ENCODE peak calls at places on chromosomes 3 and 15, in six cellular contexts. One of them, this sample, is unnamed.

GRCh38 chr15:34514251-34514760 is 69.1 kb downstream of the GOLGA8B start:
- DNase-seq in HCT116: no peak
- DNase-seq in GM12865: peak
- DNase-seq in BJ: no peak
- DNase-seq in thoracic aorta: no peak
- DNase-seq in colonic mucosa: no peak
- DNase-seq in this sample: no peak

GRCh38 chr3:39063143-39063542 is 11.3 kb downstream of the WDR48 start:
- DNase-seq in HCT116: no peak
- DNase-seq in GM12865: no peak
- DNase-seq in BJ: no peak
- DNase-seq in thoracic aorta: no peak
- DNase-seq in colonic mucosa: no peak
- DNase-seq in this sample: no peak

GRCh38 chr3:65752636-65753035 is 286.1 kb downstream of the MAGI1 start:
- DNase-seq in HCT116: no peak
- DNase-seq in GM12865: no peak
- DNase-seq in BJ: no peak
- DNase-seq in thoracic aorta: no peak
- DNase-seq in colonic mucosa: no peak
- DNase-seq in this sample: no peak

GRCh38 chr15:31268108-31268501 is 58.5 kb upstream of the KLF13 start:
- DNase-seq in HCT116: no peak
- DNase-seq in GM12865: no peak
- DNase-seq in BJ: no peak
- DNase-seq in thoracic aorta: no peak
- DNase-seq in colonic mucosa: peak
- DNase-seq in this sample: no peak

GRCh38 chr15:76986743-76987142 is 8.2 kb upstream of the PSTPIP1 start:
- DNase-seq in HCT116: no peak
- DNase-seq in GM12865: no peak
- DNase-seq in BJ: no peak
- DNase-seq in thoracic aorta: no peak
- DNase-seq in colonic mucosa: no peak
- DNase-seq in this sample: no peak

GRCh38 chr3:42061711-42062408 is 29.3 kb upstream of the TRAK1 start:
- DNase-seq in HCT116: peak
- DNase-seq in GM12865: no peak
- DNase-seq in BJ: peak
- DNase-seq in thoracic aorta: peak
- DNase-seq in colonic mucosa: peak
- DNase-seq in this sample: peak

GRCh38 chr3:188296761-188297689 is 143.1 kb downstream of the LPP start:
- DNase-seq in HCT116: no peak
- DNase-seq in GM12865: no peak
- DNase-seq in BJ: peak
- DNase-seq in thoracic aorta: no peak
- DNase-seq in colonic mucosa: peak
- DNase-seq in this sample: peak

GRCh38 chr15:94844188-94844532 is 612.8 kb downstream of the MCTP2 start:
- DNase-seq in HCT116: no peak
- DNase-seq in GM12865: no peak
- DNase-seq in BJ: no peak
- DNase-seq in thoracic aorta: no peak
- DNase-seq in colonic mucosa: no peak
- DNase-seq in this sample: no peak

GRCh38 chr15:78177447-78177873 is 28.3 kb downstream of the IDH3A start:
- DNase-seq in HCT116: peak
- DNase-seq in GM12865: peak
- DNase-seq in BJ: no peak
- DNase-seq in thoracic aorta: no peak
- DNase-seq in colonic mucosa: peak
- DNase-seq in this sample: no peak

GRCh38 chr3:29226709-29227108 is 54.2 kb upstream of the RBMS3 start:
- DNase-seq in HCT116: no peak
- DNase-seq in GM12865: no peak
- DNase-seq in BJ: no peak
- DNase-seq in thoracic aorta: no peak
- DNase-seq in colonic mucosa: no peak
- DNase-seq in this sample: no peak

GRCh38 chr3:98564282-98565005 is 29.0 kb downstream of the CPOX start:
- DNase-seq in HCT116: no peak
- DNase-seq in GM12865: peak
- DNase-seq in BJ: no peak
- DNase-seq in thoracic aorta: no peak
- DNase-seq in colonic mucosa: no peak
- DNase-seq in this sample: no peak

GRCh38 chr3:119562307-119562961 is 3.0 kb upstream of the CD80 start:
- DNase-seq in HCT116: no peak
- DNase-seq in GM12865: peak
- DNase-seq in BJ: no peak
- DNase-seq in thoracic aorta: no peak
- DNase-seq in colonic mucosa: no peak
- DNase-seq in this sample: no peak

GRCh38 chr3:183393625-183394024 is 34.8 kb downstream of the MCF2L2 start:
- DNase-seq in HCT116: no peak
- DNase-seq in GM12865: no peak
- DNase-seq in BJ: no peak
- DNase-seq in thoracic aorta: no peak
- DNase-seq in colonic mucosa: no peak
- DNase-seq in this sample: no peak

GRCh38 chr15:97984157-97984556 is 23.7 kb downstream of the ARRDC4 start:
- DNase-seq in HCT116: no peak
- DNase-seq in GM12865: no peak
- DNase-seq in BJ: no peak
- DNase-seq in thoracic aorta: no peak
- DNase-seq in colonic mucosa: no peak
- DNase-seq in this sample: no peak

GRCh38 chr15:48374472-48374871 is 43.2 kb downstream of the DUT start:
- DNase-seq in HCT116: no peak
- DNase-seq in GM12865: no peak
- DNase-seq in BJ: no peak
- DNase-seq in thoracic aorta: no peak
- DNase-seq in colonic mucosa: no peak
- DNase-seq in this sample: no peak

GRCh38 chr15:73630030-73630429 is 3.2 kb downstream of the NPTN start:
- DNase-seq in HCT116: no peak
- DNase-seq in GM12865: peak
- DNase-seq in BJ: no peak
- DNase-seq in thoracic aorta: no peak
- DNase-seq in colonic mucosa: no peak
- DNase-seq in this sample: no peak

GRCh38 chr15:92121047-92121446 is 267.5 kb downstream of the SLCO3A1 start:
- DNase-seq in HCT116: no peak
- DNase-seq in GM12865: no peak
- DNase-seq in BJ: no peak
- DNase-seq in thoracic aorta: no peak
- DNase-seq in colonic mucosa: no peak
- DNase-seq in this sample: no peak

GRCh38 chr3:55357796-55358195 is 129.3 kb downstream of the WNT5A start:
- DNase-seq in HCT116: no peak
- DNase-seq in GM12865: no peak
- DNase-seq in BJ: no peak
- DNase-seq in thoracic aorta: no peak
- DNase-seq in colonic mucosa: no peak
- DNase-seq in this sample: no peak

GRCh38 chr3:165768680-165769079 is 68.5 kb downstream of the BCHE start:
- DNase-seq in HCT116: no peak
- DNase-seq in GM12865: no peak
- DNase-seq in BJ: no peak
- DNase-seq in thoracic aorta: no peak
- DNase-seq in colonic mucosa: no peak
- DNase-seq in this sample: no peak

GRCh38 chr3:120854908-120855526 is 53.0 kb upstream of the STXBP5L start:
- DNase-seq in HCT116: no peak
- DNase-seq in GM12865: no peak
- DNase-seq in BJ: no peak
- DNase-seq in thoracic aorta: no peak
- DNase-seq in colonic mucosa: no peak
- DNase-seq in this sample: no peak

GRCh38 chr3:172219750-172220149 is 180.4 kb downstream of the FNDC3B start:
- DNase-seq in HCT116: no peak
- DNase-seq in GM12865: no peak
- DNase-seq in BJ: no peak
- DNase-seq in thoracic aorta: no peak
- DNase-seq in colonic mucosa: no peak
- DNase-seq in this sample: no peak

GRCh38 chr3:48412375-48413001 is 17.4 kb downstream of the PLXNB1 start:
- DNase-seq in HCT116: no peak
- DNase-seq in GM12865: no peak
- DNase-seq in BJ: no peak
- DNase-seq in thoracic aorta: no peak
- DNase-seq in colonic mucosa: no peak
- DNase-seq in this sample: no peak

GRCh38 chr15:60392601-60392985 is 5.2 kb downstream of the ANXA2 start:
- DNase-seq in HCT116: peak
- DNase-seq in GM12865: peak
- DNase-seq in BJ: no peak
- DNase-seq in thoracic aorta: no peak
- DNase-seq in colonic mucosa: no peak
- DNase-seq in this sample: no peak

GRCh38 chr15:90465140-90465929 is 64.4 kb upstream of the CRTC3 start:
- DNase-seq in HCT116: no peak
- DNase-seq in GM12865: no peak
- DNase-seq in BJ: no peak
- DNase-seq in thoracic aorta: no peak
- DNase-seq in colonic mucosa: no peak
- DNase-seq in this sample: peak

GRCh38 chr15:90463381-90463780 is 66.3 kb upstream of the CRTC3 start:
- DNase-seq in HCT116: no peak
- DNase-seq in GM12865: peak
- DNase-seq in BJ: peak
- DNase-seq in thoracic aorta: no peak
- DNase-seq in colonic mucosa: no peak
- DNase-seq in this sample: peak

GRCh38 chr15:90469723-90470122 is 60.0 kb upstream of the CRTC3 start:
- DNase-seq in HCT116: no peak
- DNase-seq in GM12865: no peak
- DNase-seq in BJ: no peak
- DNase-seq in thoracic aorta: no peak
- DNase-seq in colonic mucosa: no peak
- DNase-seq in this sample: no peak

GRCh38 chr15:90470453-90470852 is 59.3 kb upstream of the CRTC3 start:
- DNase-seq in HCT116: no peak
- DNase-seq in GM12865: no peak
- DNase-seq in BJ: no peak
- DNase-seq in thoracic aorta: no peak
- DNase-seq in colonic mucosa: no peak
- DNase-seq in this sample: no peak

GRCh38 chr15:90465930-90466567 is 63.7 kb upstream of the CRTC3 start:
- DNase-seq in HCT116: no peak
- DNase-seq in GM12865: no peak
- DNase-seq in BJ: no peak
- DNase-seq in thoracic aorta: no peak
- DNase-seq in colonic mucosa: no peak
- DNase-seq in this sample: no peak
- TF ChIP-seq CTCF in HCT116: no peak
- TF ChIP-seq CTCF in GM12865: no peak
- TF ChIP-seq CTCF in BJ: no peak
- TF ChIP-seq CTCF in thoracic aorta: no peak
- TF ChIP-seq CTCF in colonic mucosa: no peak
- TF ChIP-seq CTCF in this sample: no peak

DNA sequence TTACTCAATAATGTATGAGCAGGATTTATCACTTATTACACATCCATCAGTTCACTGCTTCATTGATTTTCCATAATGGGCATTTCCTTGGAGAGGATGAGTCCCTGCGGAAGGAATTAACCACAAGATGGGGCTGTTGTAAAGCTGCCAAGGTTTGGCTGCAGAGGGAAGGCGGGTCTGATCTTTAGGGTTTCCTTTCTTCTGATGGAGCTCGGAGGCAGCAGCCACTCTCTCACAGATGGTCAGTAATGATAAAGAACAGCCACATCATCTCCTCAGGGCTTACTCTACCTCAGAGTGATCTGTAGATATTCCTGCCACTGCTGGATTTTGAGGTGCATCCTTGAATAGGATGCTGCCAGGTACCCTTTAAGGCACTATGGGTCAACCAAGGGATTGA is 115.2 kb downstream of the USP13 start:
- DNase-seq in HCT116: no peak
- DNase-seq in GM12865: no peak
- DNase-seq in BJ: peak
- DNase-seq in thoracic aorta: no peak
- DNase-seq in colonic mucosa: peak
- DNase-seq in this sample: peak
- TF ChIP-seq CTCF in HCT116: peak
- TF ChIP-seq CTCF in GM12865: no peak
- TF ChIP-seq CTCF in BJ: peak
- TF ChIP-seq CTCF in thoracic aorta: no peak
- TF ChIP-seq CTCF in colonic mucosa: peak
- TF ChIP-seq CTCF in this sample: peak

DNA sequence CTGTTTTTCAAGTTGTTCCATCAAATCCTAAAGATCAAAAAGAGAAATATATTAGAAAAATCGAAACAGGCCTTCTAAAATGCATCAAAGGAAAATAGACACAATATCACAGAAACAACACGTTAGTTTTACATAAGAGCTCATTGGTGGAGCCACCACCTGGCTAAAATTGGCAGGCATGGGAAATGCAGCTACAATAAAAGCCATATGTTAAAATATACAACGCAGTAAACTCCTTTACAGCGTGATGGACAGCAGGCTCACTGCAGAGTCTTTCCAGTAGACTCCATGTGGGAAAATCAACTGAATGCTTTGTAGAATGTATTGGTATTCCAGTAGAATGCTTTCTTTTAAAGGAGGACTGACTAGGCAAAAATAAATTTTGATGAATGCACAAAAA is 40.9 kb upstream of the MYO5C start:
- DNase-seq in HCT116: no peak
- DNase-seq in GM12865: no peak
- DNase-seq in BJ: no peak
- DNase-seq in thoracic aorta: no peak
- DNase-seq in colonic mucosa: peak
- DNase-seq in this sample: no peak
- TF ChIP-seq CTCF in HCT116: no peak
- TF ChIP-seq CTCF in GM12865: no peak
- TF ChIP-seq CTCF in BJ: no peak
- TF ChIP-seq CTCF in thoracic aorta: no peak
- TF ChIP-seq CTCF in colonic mucosa: no peak
- TF ChIP-seq CTCF in this sample: no peak

DNA sequence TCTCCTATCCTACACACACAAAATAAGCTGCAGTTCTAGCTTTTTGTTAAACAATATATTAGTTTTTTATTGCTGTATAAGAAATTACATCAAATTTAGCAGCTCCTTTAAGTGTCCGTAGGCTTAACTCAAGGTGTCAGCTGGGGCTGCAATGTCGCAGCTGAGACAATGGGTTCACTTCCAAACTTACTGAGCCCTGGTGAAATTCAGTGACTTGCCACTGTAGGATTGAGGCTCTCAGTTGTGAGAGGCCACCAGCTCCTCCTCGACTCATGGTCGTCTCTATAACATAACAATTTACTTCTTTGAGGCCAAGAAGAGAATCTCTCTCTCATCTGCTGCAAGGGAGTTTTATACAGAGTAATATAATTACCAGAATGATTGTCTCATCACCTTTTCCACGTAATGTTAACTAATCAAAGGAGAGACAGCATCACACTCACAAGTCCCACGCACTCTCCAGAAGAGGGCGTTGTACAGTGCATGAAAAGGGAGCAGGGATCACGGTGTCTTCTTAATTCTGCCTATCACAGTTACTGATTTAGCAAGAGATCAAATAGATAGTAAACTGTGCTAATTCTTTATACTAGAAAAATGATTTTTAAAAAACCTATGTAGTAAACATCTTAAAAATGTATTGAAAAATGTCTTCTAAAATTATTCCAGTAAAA is 735.6 kb upstream of the GBE1 start:
- DNase-seq in HCT116: peak
- DNase-seq in GM12865: peak
- DNase-seq in BJ: no peak
- DNase-seq in thoracic aorta: no peak
- DNase-seq in colonic mucosa: no peak
- DNase-seq in this sample: no peak
- TF ChIP-seq CTCF in HCT116: peak
- TF ChIP-seq CTCF in GM12865: peak
- TF ChIP-seq CTCF in BJ: no peak
- TF ChIP-seq CTCF in thoracic aorta: no peak
- TF ChIP-seq CTCF in colonic mucosa: no peak
- TF ChIP-seq CTCF in this sample: no peak